ENCODE peak calls at places on chromosome 14, in six cellular contexts. O is neural progenitor cell, H is GM23248, B is HCT116, M is PC-3, J is HepG2. T is an unnamed sample.

GRCh38 chr14:56145965-56146364 is 27.8 kb downstream of the PELI2 start:
- DNase-seq in O (no peak), J (no peak), M (peak; percentile 54), H (peak; percentile 89), B (no peak), T (peak; percentile 2)

GRCh38 chr14:54424479-54424901 is 16.7 kb downstream of the CNIH1 start:
- DNase-seq in B (no peak), J (peak; percentile 91), M (no peak), H (no peak), O (no peak), T (no peak)

GRCh38 chr14:26412421-26412820 is 185.4 kb downstream of the NOVA1 start:
- DNase-seq in M (no peak), B (no peak), O (no peak), J (no peak), H (no peak), T (no peak)

GRCh38 chr14:77058785-77059184 is 30.3 kb upstream of the IRF2BPL start:
- DNase-seq in O (no peak), M (no peak), H (no peak), J (no peak), B (no peak), T (no peak)

GRCh38 chr14:64584185-64584584 is 34.4 kb downstream of the PPP1R36 start:
- DNase-seq in O (no peak), B (no peak), M (no peak), J (no peak), H (no peak), T (no peak)

GRCh38 chr14:71338153-71338552 is 430.9 kb downstream of the PCNX1 start:
- DNase-seq in M (no peak), B (no peak), H (no peak), J (no peak), O (no peak), T (no peak)

GRCh38 chr14:94000267-94000666 is 3.2 kb downstream of the CCDC197 start:
- DNase-seq in J (no peak), M (no peak), O (no peak), H (no peak), B (no peak), T (no peak)

GRCh38 chr14:93285048-93285447 is 47.8 kb downstream of the BTBD7 start:
- DNase-seq in J (no peak), O (no peak), M (no peak), H (peak; percentile 42), B (no peak), T (no peak)

GRCh38 chr14:50871914-50872732 is at the start of gene ABHD12B:
- DNase-seq in M (no peak), H (peak; percentile 53), B (no peak), J (no peak), O (peak; percentile 56), T (no peak)
- TF ChIP-seq EZH2 in M (no peak), H (no peak), B (no peak), J (no peak), O (peak; percentile 81), T (peak; percentile 51)

GRCh38 chr14:105862581-105863239 is 336.3 kb downstream of the TMEM121 start:
- DNase-seq in B (no peak), H (no peak), M (no peak), J (no peak), O (no peak), T (no peak)
- H3K79me2 ChIP-seq in B (no peaks in the 10 kb centered on the region), H (no peaks in the 10 kb centered on the region), M (no peaks in the 10 kb centered on the region), J (no peaks in the 10 kb centered on the region), O (no peaks in the 10 kb centered on the region), T (no peaks in the 10 kb centered on the region)

GRCh38 chr14:73696466-73697390 is 17.5 kb downstream of the PNMA1 start:
- DNase-seq in O (no peak), B (peak; percentile 13), J (peak; percentile 10), H (peak; percentile 87), M (peak; percentile 97), T (peak; percentile 74)
- TF ChIP-seq EZH2 in O (no peak), B (no peak), J (no peak), H (no peak), M (no peak), T (no peak)

GRCh38 chr14:63308723-63309317 is 9.9 kb downstream of the GPHB5 start:
- DNase-seq in H (peak; percentile 39), O (peak; percentile 63), M (peak; percentile 55), B (peak; percentile 40), J (peak; percentile 40), T (no peak)
- H3K79me2 ChIP-seq in H (no peaks in the 10 kb centered on the region), O (no peaks in the 10 kb centered on the region), M (no peaks in the 10 kb centered on the region), B (no peaks in the 10 kb centered on the region), J (no peaks in the 10 kb centered on the region), T (no peaks in the 10 kb centered on the region)

GRCh38 chr14:36555998-36556743 is 26.2 kb downstream of the NKX2-8 start:
- DNase-seq in H (no peak), B (no peak), J (no peak), O (no peak), M (no peak), T (no peak)
- TF ChIP-seq EZH2 in H (no peak), B (no peak), J (no peak), O (no peak), M (no peak), T (no peak)

GRCh38 chr14:24144451-24144850 is 2.0 kb downstream of the PSME2 start:
- DNase-seq in O (no peak), B (no peak), H (no peak), J (no peak), M (no peak), T (no peak)
- H3K79me2 ChIP-seq in O (peaks cover 46% of the 10 kb centered on the region), B (peaks cover 61% of the 10 kb centered on the region), H (peaks cover 55% of the 10 kb centered on the region), J (peaks cover 52% of the 10 kb centered on the region), M (peaks cover 59% of the 10 kb centered on the region), T (peaks cover 59% of the 10 kb centered on the region)

DNA sequence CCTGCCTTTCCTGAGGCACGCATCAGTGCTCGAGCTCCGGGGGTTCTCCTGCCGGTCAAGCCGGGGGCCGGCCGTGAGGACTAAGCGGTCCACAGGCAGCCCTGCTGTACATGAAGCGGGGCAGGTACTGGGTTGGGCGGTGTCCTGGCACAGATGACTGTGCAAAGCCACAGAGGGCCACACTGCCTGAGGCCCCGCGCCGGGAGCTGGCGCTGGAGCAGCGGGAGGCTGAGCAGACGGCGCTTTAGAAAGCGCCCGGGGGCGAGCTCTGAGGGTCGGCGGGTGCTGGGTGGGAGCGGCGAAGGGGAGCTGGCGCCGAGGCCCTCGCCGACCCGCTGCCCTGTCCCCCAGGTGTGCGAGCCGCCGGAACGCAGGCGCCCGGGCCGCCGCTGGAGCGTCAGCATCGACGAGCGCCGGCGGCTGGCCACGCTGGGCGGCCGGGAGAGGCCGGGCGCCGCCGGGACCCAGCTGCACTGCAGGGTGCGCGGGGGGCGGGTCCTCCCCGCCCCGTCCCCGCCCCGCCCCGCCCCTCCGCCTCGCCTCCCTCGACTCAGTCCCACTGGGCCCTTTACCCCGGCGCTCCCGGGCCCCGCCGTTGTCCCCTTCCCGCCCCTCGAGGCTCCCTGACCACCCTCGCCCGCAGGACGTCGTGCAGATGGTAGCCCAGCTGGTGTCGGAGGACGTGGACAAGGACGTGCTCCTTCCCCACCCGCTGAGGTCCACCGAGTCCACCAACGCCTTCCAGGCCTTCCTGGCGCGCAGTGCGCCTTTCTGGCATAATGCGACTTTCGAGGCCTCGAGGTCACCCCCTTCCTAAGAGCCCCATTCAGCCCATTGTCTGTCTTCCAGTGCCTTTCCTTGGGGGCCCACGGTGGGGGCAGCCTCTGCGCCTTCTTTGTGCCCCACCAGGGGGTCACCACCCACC is 8.3 kb upstream of the MTA1 start:
- DNase-seq in M (peak; percentile 63), H (peak; percentile 79), J (no peak), O (peak; percentile 70), B (no peak), T (peak; percentile 42)
- TF ChIP-seq EZH2 in M (no peak), H (no peak), J (peak; percentile 42), O (peak; percentile 88), B (no peak), T (no peak)

GRCh38 chr14:89283327-89284060 is 133.5 kb downstream of the FOXN3 start:
- DNase-seq in J (no peak), H (no peak), O (no peak), B (no peak), M (no peak), T (no peak)

GRCh38 chr14:89280612-89281011 is 136.4 kb downstream of the FOXN3 start:
- DNase-seq in O (no peak), M (no peak), H (no peak), J (no peak), B (no peak), T (no peak)

GRCh38 chr14:89282191-89282590 is 134.8 kb downstream of the FOXN3 start:
- DNase-seq in B (no peak), H (no peak), J (no peak), O (no peak), M (no peak), T (no peak)

GRCh38 chr14:89288114-89288513 is 128.9 kb downstream of the FOXN3 start:
- DNase-seq in J (peak; percentile 23), O (no peak), H (peak; percentile 4), M (no peak), B (no peak), T (no peak)

GRCh38 chr14:89284368-89285058 is 132.5 kb downstream of the FOXN3 start:
- DNase-seq in H (peak; percentile 92), J (no peak), O (no peak), M (no peak), B (no peak), T (no peak)
- H3K79me2 ChIP-seq in H (no peaks in the 10 kb centered on the region), J (peaks cover 34% of the 10 kb centered on the region), O (peaks cover 19% of the 10 kb centered on the region), M (no peaks in the 10 kb centered on the region), B (no peaks in the 10 kb centered on the region), T (no peaks in the 10 kb centered on the region)

GRCh38 chr14:36647417-36647826 is 14.2 kb upstream of the PAX9 start:
- DNase-seq in O (peak; percentile 41), H (no peak), B (no peak), J (no peak), M (no peak), T (no peak)
- TF ChIP-seq EZH2 in O (peak; percentile 47), H (no peak), B (no peak), J (no peak), M (no peak), T (no peak)

GRCh38 chr14:49955013-49955412 is 62.1 kb downstream of the ARF6 start:
- DNase-seq in H (peak; percentile 15), M (no peak), J (no peak), O (no peak), B (no peak), T (no peak)
- H3K79me2 ChIP-seq in H (no peaks in the 10 kb centered on the region), M (no peaks in the 10 kb centered on the region), J (no peaks in the 10 kb centered on the region), O (no peaks in the 10 kb centered on the region), B (no peaks in the 10 kb centered on the region), T (no peaks in the 10 kb centered on the region)

T was measured in mammary epithelial cell.